ENCODE peak calls at places on chromosomes 11 and 22, in eight cellular contexts. O, L, C, K, X, W, G and S are unnamed samples.

GRCh38 chr11:62444271-62444833 is 25.5 kb downstream of the SCGB1A1 start:
- DNase-seq in O (peak; percentile 92), L (peak; percentile 83), C (no peak), K (no peak), X (peak; percentile 92), W (no peak), G (no peak), S (peak; percentile 24)

GRCh38 chr22:32880906-32881596 is 79.5 kb downstream of the TIMP3 start:
- DNase-seq in O (peak; percentile 82), L (peak; percentile 81), C (peak; percentile 94), K (peak; percentile 95), X (peak; percentile 80), W (no peak), G (no peak), S (no peak)

GRCh38 chr22:23281406-23282088 is 101.2 kb downstream of the BCR start:
- DNase-seq in O (peak; percentile 97), L (peak; percentile 90), C (peak; percentile 97), K (peak; percentile 89), X (peak; percentile 93), W (peak; percentile 88), G (peak; percentile 80), S (peak; percentile 80)

GRCh38 chr11:43924112-43924855 is 18.2 kb upstream of the C11orf96 start:
- DNase-seq in O (no peak), L (no peak), C (no peak), K (no peak), X (no peak), W (peak; percentile 35), G (no peak), S (no peak)

GRCh38 chr22:30872282-30873041 is 96.1 kb downstream of the MORC2 start:
- DNase-seq in O (peak; percentile 52), L (peak; percentile 58), C (no peak), K (no peak), X (peak; percentile 42), W (no peak), G (no peak), S (no peak)

GRCh38 chr22:36671398-36671797 is 32.2 kb downstream of the CACNG2 start:
- DNase-seq in O (no peak), L (no peak), C (no peak), K (no peak), X (no peak), W (no peak), G (no peak), S (no peak)

GRCh38 chr22:38088723-38089473 is 4.9 kb upstream of the SLC16A8 start:
- DNase-seq in O (no peak), L (no peak), C (no peak), K (no peak), X (no peak), W (no peak), G (no peak), S (no peak)

GRCh38 chr22:17281026-17281809 is 62.0 kb upstream of the ADA2 start:
- DNase-seq in O (peak; percentile 15), L (no peak), C (no peak), K (no peak), X (peak; percentile 30), W (no peak), G (no peak), S (peak; percentile 55)

DNA sequence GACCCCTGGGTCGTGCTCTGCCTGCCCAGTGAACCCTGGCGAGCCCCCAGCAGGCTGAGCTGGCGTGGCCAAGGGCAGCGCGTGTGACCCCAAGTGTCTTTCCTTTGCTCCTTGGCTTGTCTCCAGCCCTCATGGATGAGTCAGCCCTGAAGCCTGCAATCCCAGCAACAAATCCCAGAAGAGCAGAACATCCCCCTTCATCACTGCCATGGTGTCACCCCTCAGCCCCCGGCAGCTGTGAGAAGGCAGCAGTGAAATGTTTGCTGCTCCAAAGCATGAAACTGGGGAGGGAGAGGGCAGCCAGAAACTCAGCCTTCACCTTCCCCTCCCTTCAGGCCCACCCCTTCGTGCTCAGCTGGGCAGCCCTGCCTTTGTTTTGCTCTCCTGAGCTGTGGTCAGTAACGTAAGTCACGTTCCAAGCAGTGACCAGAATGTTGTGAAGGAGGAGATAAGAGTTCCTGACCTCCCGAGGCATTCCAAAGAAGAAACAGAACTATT is 29.8 kb downstream of the ADAMTS15 start:
- DNase-seq in O (peak; percentile 92), L (no peak), C (peak; percentile 95), K (peak; percentile 37), X (peak; percentile 93), W (no peak), G (no peak), S (no peak)
- H3K4me1 ChIP-seq in O (no peaks in the 10 kb centered on the region), L (peaks cover 35% of the 10 kb centered on the region), C (peaks cover 43% of the 10 kb centered on the region), K (peaks cover 31% of the 10 kb centered on the region), X (peaks cover 31% of the 10 kb centered on the region), W (no peaks in the 10 kb centered on the region), G (peaks cover 3% of the 10 kb centered on the region), S (no peaks in the 10 kb centered on the region)

GRCh38 chr22:27885977-27886842 is 32.8 kb downstream of the PITPNB start:
- DNase-seq in O (no peak), L (no peak), C (no peak), K (peak; percentile 66), X (no peak), W (peak; percentile 57), G (no peak), S (no peak)

GRCh38 chr22:27892811-27893210 is 26.2 kb downstream of the PITPNB start:
- DNase-seq in O (no peak), L (no peak), C (no peak), K (no peak), X (no peak), W (no peak), G (no peak), S (no peak)

GRCh38 chr22:27892064-27892463 is 27.0 kb downstream of the PITPNB start:
- DNase-seq in O (no peak), L (no peak), C (no peak), K (peak; percentile 62), X (no peak), W (no peak), G (no peak), S (no peak)

GRCh38 chr22:27886843-27887151 is 32.3 kb downstream of the PITPNB start:
- DNase-seq in O (no peak), L (no peak), C (no peak), K (no peak), X (no peak), W (no peak), G (no peak), S (no peak)

GRCh38 chr22:27888310-27888709 is 30.7 kb downstream of the PITPNB start:
- DNase-seq in O (no peak), L (no peak), C (no peak), K (no peak), X (no peak), W (no peak), G (no peak), S (no peak)
- H3K36me3 ChIP-seq in O (no peaks in the 10 kb centered on the region), L (peaks cover 83% of the 10 kb centered on the region), C (peaks cover 41% of the 10 kb centered on the region), K (peaks cover 20% of the 10 kb centered on the region), X (peaks cover 34% of the 10 kb centered on the region), W (peaks cover 21% of the 10 kb centered on the region), G (peaks cover 9% of the 10 kb centered on the region), S (peaks cover 7% of the 10 kb centered on the region)

GRCh38 chr11:32068134-32068533 is 22.7 kb upstream of the RCN1 start:
- DNase-seq in O (no peak), L (no peak), C (no peak), K (no peak), X (no peak), W (no peak), G (no peak), S (no peak)

GRCh38 chr11:32069361-32070058 is 21.4 kb upstream of the RCN1 start:
- DNase-seq in O (no peak), L (no peak), C (no peak), K (no peak), X (no peak), W (no peak), G (no peak), S (no peak)

GRCh38 chr11:32070707-32071106 is 20.2 kb upstream of the RCN1 start:
- DNase-seq in O (no peak), L (no peak), C (no peak), K (no peak), X (no peak), W (no peak), G (no peak), S (no peak)

GRCh38 chr11:32071811-32072210 is 19.1 kb upstream of the RCN1 start:
- DNase-seq in O (no peak), L (no peak), C (no peak), K (peak; percentile 35), X (no peak), W (no peak), G (no peak), S (no peak)

DNA sequence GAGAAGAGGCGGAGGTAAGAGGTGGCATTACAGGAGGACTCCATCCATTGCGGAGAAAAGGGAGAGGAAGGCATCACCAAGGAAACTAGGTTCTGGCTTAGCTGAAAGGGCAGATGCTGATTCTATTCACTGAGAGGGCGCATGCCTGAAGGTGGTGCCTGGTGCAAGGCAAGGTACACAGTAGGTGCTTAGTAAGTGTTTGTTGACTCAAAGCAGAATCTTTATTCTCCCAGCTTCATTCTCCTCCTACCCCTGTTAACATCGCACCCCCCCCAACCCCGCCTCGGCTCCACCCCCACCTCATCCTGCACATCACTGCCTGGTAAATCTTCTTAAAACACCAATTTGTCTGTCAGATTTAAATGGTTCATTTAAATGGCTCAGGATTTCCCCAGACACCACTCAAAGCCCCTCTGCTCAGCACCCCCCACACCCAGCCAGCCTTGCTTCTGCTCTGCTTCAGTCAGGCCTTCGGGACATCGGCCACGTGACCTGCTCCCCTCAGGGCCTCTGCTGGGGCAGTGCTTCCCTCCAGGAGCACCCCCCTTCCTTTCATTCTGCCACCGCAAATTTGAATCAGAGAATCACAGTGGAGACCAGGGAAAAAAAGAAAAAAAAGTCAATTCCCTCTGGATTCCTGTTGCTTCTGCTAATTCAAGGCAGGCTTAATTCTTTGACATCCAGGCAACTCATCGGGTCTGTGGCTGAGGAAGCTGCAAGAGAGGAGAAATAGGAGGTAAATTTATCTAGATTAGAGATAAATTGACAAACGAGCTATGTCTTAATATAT is 17.8 kb upstream of the RCN1 start:
- DNase-seq in O (no peak), L (no peak), C (no peak), K (no peak), X (no peak), W (no peak), G (no peak), S (no peak)
- H3K27ac ChIP-seq in O (no peak overlapping the region), L (no peak overlapping the region), C (no peak overlapping the region), K (no peak overlapping the region), X (no peak overlapping the region), W (no peak overlapping the region), G (no peak overlapping the region), S (no peak overlapping the region)

GRCh38 chr11:118247041-118247440 is 5.1 kb downstream of the MPZL3 start:
- DNase-seq in O (no peak), L (no peak), C (no peak), K (no peak), X (no peak), W (no peak), G (no peak), S (no peak)

GRCh38 chr11:118243161-118243560 is 9.0 kb downstream of the MPZL3 start:
- DNase-seq in O (no peak), L (no peak), C (no peak), K (no peak), X (no peak), W (no peak), G (no peak), S (no peak)

GRCh38 chr11:118241191-118242098 is 10.7 kb downstream of the MPZL3 start:
- DNase-seq in O (no peak), L (no peak), C (no peak), K (no peak), X (no peak), W (peak; percentile 72), G (no peak), S (no peak)

GRCh38 chr11:118245946-118246562 is 6.1 kb downstream of the MPZL3 start:
- DNase-seq in O (no peak), L (no peak), C (no peak), K (no peak), X (no peak), W (no peak), G (no peak), S (no peak)

DNA sequence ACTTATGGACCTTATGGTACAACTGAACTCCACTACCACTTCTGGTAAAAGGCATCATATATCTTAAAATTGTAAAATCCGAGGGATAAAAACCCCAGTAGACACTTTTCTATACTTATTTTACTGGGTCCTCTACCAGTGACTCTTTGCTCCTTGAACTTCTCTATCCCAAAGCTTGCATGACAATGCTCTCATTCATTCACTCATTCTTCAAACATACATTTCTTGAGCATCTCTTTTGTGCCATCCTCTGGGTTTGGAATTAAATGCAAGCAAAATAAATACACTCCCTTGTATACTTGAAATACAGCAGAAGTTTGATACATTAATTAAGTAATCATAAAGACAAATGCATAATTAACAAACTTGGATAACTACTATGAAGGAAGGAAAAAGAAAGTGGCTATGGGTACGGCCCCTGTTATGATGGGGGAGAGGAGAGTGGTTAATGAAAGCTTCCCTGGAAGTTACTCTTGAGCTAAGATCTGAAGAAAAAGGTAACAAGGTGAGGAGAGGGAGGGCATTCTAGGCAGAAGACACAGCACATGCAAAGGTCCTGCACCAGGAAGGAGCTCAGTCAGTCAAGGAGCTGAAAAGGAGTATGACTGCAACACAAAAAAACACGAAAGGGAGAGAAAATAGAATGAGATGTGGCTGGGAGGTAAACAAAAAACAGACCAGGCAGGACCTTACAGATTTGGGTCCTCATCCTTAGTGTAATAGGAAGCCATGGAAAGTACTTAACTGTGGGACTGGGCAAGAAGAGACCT is 8.0 kb downstream of the MPZL3 start:
- DNase-seq in O (no peak), L (no peak), C (no peak), K (no peak), X (no peak), W (no peak), G (no peak), S (no peak)
- H3K4me1 ChIP-seq in O (no peaks in the 10 kb centered on the region), L (peaks cover 42% of the 10 kb centered on the region), C (peaks cover 15% of the 10 kb centered on the region), K (peaks cover 4% of the 10 kb centered on the region), X (no peaks in the 10 kb centered on the region), W (peaks cover 30% of the 10 kb centered on the region), G (no peaks in the 10 kb centered on the region), S (peaks cover 28% of the 10 kb centered on the region)